ENCODE peak calls at places on chromosomes 13 and 19, in five cellular contexts. One of them, this sample, is unnamed.

GRCh38 chr13:97883356-97883755 is 70.1 kb upstream of the IPO5 start:
- DNase-seq in spleen: no peak
- DNase-seq in transverse colon: no peak
- DNase-seq in tibial nerve: no peak
- DNase-seq in stomach: no peak
- DNase-seq in this sample: no peak

GRCh38 chr19:45913874-45914830 is at the start of gene NANOS2:
- DNase-seq in spleen: no peak
- DNase-seq in transverse colon: no peak
- DNase-seq in tibial nerve: no peak
- DNase-seq in stomach: no peak
- DNase-seq in this sample: no peak

GRCh38 chr19:8695501-8695900 is 3.1 kb downstream of the ACTL9 start:
- DNase-seq in spleen: no peak
- DNase-seq in transverse colon: no peak
- DNase-seq in tibial nerve: no peak
- DNase-seq in stomach: no peak
- DNase-seq in this sample: no peak

GRCh38 chr19:33649919-33650305 is 28.2 kb downstream of the CHST8 start:
- DNase-seq in spleen: no peak
- DNase-seq in transverse colon: no peak
- DNase-seq in tibial nerve: no peak
- DNase-seq in stomach: no peak
- DNase-seq in this sample: no peak

GRCh38 chr19:6047741-6048231 is 62.5 kb downstream of the RFX2 start:
- DNase-seq in spleen: no peak
- DNase-seq in transverse colon: no peak
- DNase-seq in tibial nerve: no peak
- DNase-seq in stomach: no peak
- DNase-seq in this sample: no peak

GRCh38 chr19:32363175-32363574 is 17.8 kb downstream of the ZNF507 start:
- DNase-seq in spleen: no peak
- DNase-seq in transverse colon: no peak
- DNase-seq in tibial nerve: no peak
- DNase-seq in stomach: no peak
- DNase-seq in this sample: no peak

GRCh38 chr13:27043013-27043412 is 128.6 kb downstream of the USP12 start:
- DNase-seq in spleen: no peak
- DNase-seq in transverse colon: no peak
- DNase-seq in tibial nerve: peak; percentile 41
- DNase-seq in stomach: peak; percentile 54
- DNase-seq in this sample: no peak

GRCh38 chr19:7860902-7861618 is 13.1 kb downstream of the PRR36 start:
- DNase-seq in spleen: no peak
- DNase-seq in transverse colon: no peak
- DNase-seq in tibial nerve: no peak
- DNase-seq in stomach: no peak
- DNase-seq in this sample: no peak

GRCh38 chr13:56886398-56886797 is 254.3 kb upstream of the PRR20A start:
- DNase-seq in spleen: no peak
- DNase-seq in transverse colon: no peak
- DNase-seq in tibial nerve: no peak
- DNase-seq in stomach: no peak
- DNase-seq in this sample: no peak

GRCh38 chr19:1862424-1863307 is 713 bp downstream of the KLF16 start:
- DNase-seq in spleen: peak; percentile 92
- DNase-seq in transverse colon: peak; percentile 60
- DNase-seq in tibial nerve: no peak
- DNase-seq in stomach: no peak
- DNase-seq in this sample: no peak

GRCh38 chr13:103236213-103236612 is 170.0 kb upstream of the SLC10A2 start:
- DNase-seq in spleen: no peak
- DNase-seq in transverse colon: no peak
- DNase-seq in tibial nerve: no peak
- DNase-seq in stomach: no peak
- DNase-seq in this sample: no peak

GRCh38 chr19:52248256-52248655 is 21.1 kb upstream of the ZNF766 start:
- DNase-seq in spleen: peak; percentile 77
- DNase-seq in transverse colon: peak; percentile 66
- DNase-seq in tibial nerve: peak; percentile 69
- DNase-seq in stomach: peak; percentile 61
- DNase-seq in this sample: peak; percentile 24

GRCh38 chr19:7989071-7989575 is 16.3 kb downstream of the ELAVL1 start:
- DNase-seq in spleen: no peak
- DNase-seq in transverse colon: no peak
- DNase-seq in tibial nerve: no peak
- DNase-seq in stomach: no peak
- DNase-seq in this sample: no peak

GRCh38 chr13:74017301-74018092 is 116.7 kb downstream of the KLF12 start:
- DNase-seq in spleen: no peak
- DNase-seq in transverse colon: no peak
- DNase-seq in tibial nerve: no peak
- DNase-seq in stomach: no peak
- DNase-seq in this sample: no peak

GRCh38 chr19:57419439-57419838 is 8.5 kb downstream of the ZNF17 start:
- DNase-seq in spleen: no peak
- DNase-seq in transverse colon: no peak
- DNase-seq in tibial nerve: no peak
- DNase-seq in stomach: no peak
- DNase-seq in this sample: no peak

GRCh38 chr13:108609353-108609752 is 20.1 kb upstream of the MYO16 start:
- DNase-seq in spleen: no peak
- DNase-seq in transverse colon: no peak
- DNase-seq in tibial nerve: no peak
- DNase-seq in stomach: no peak
- DNase-seq in this sample: no peak

GRCh38 chr19:47230122-47230920 is 678 bp downstream of the BBC3 start:
- DNase-seq in spleen: peak; percentile 95
- DNase-seq in transverse colon: peak; percentile 82
- DNase-seq in tibial nerve: peak; percentile 61
- DNase-seq in stomach: peak; percentile 74
- DNase-seq in this sample: peak; percentile 71

GRCh38 chr19:32196690-32197420 is 148.6 kb upstream of the ZNF507 start:
- DNase-seq in spleen: peak; percentile 24
- DNase-seq in transverse colon: no peak
- DNase-seq in tibial nerve: no peak
- DNase-seq in stomach: no peak
- DNase-seq in this sample: no peak

GRCh38 chr13:112670118-112670517 is 19.7 kb upstream of the ATP11A start:
- DNase-seq in spleen: no peak
- DNase-seq in transverse colon: no peak
- DNase-seq in tibial nerve: no peak
- DNase-seq in stomach: peak; percentile 22
- DNase-seq in this sample: no peak

GRCh38 chr13:24821207-24821606 is 57.2 kb downstream of the RNF17 start:
- DNase-seq in spleen: no peak
- DNase-seq in transverse colon: no peak
- DNase-seq in tibial nerve: no peak
- DNase-seq in stomach: no peak
- DNase-seq in this sample: no peak

GRCh38 chr13:19959831-19960672 is 1.5 kb downstream of the ZMYM2 start:
- DNase-seq in spleen: peak; percentile 96
- DNase-seq in transverse colon: peak; percentile 88
- DNase-seq in tibial nerve: peak; percentile 77
- DNase-seq in stomach: peak; percentile 83
- DNase-seq in this sample: peak; percentile 71

GRCh38 chr13:44879452-44880058 is 109.7 kb downstream of the NUFIP1 start:
- DNase-seq in spleen: no peak
- DNase-seq in transverse colon: peak; percentile 31
- DNase-seq in tibial nerve: no peak
- DNase-seq in stomach: no peak
- DNase-seq in this sample: no peak

GRCh38 chr13:40401911-40402776 is 264.3 kb downstream of the FOXO1 start:
- DNase-seq in spleen: peak; percentile 94
- DNase-seq in transverse colon: peak; percentile 96
- DNase-seq in tibial nerve: peak; percentile 99
- DNase-seq in stomach: peak; percentile 85
- DNase-seq in this sample: peak; percentile 100

GRCh38 chr19:49802836-49803528 is 10.1 kb downstream of the FUZ start:
- DNase-seq in spleen: no peak
- DNase-seq in transverse colon: no peak
- DNase-seq in tibial nerve: no peak
- DNase-seq in stomach: no peak
- DNase-seq in this sample: peak; percentile 44

GRCh38 chr13:112693831-112694497 is 4.1 kb downstream of the ATP11A start:
- DNase-seq in spleen: peak; percentile 70
- DNase-seq in transverse colon: no peak
- DNase-seq in tibial nerve: peak; percentile 34
- DNase-seq in stomach: peak; percentile 25
- DNase-seq in this sample: no peak

GRCh38 chr19:48962029-48962848 is 2.9 kb upstream of the FTL start:
- DNase-seq in spleen: peak; percentile 96
- DNase-seq in transverse colon: peak; percentile 90
- DNase-seq in tibial nerve: peak; percentile 44
- DNase-seq in stomach: peak; percentile 79
- DNase-seq in this sample: no peak

GRCh38 chr19:4567584-4568071 is 8.1 kb upstream of the SEMA6B start:
- DNase-seq in spleen: peak; percentile 88
- DNase-seq in transverse colon: peak; percentile 71
- DNase-seq in tibial nerve: peak; percentile 74
- DNase-seq in stomach: peak; percentile 62
- DNase-seq in this sample: no peak

GRCh38 chr13:21040120-21040834 is 21.1 kb downstream of the LATS2 start:
- DNase-seq in spleen: no peak
- DNase-seq in transverse colon: no peak
- DNase-seq in tibial nerve: no peak
- DNase-seq in stomach: no peak
- DNase-seq in this sample: no peak

GRCh38 chr13:49641810-49642291 is 13.5 kb downstream of the ARL11 start:
- DNase-seq in spleen: peak; percentile 84
- DNase-seq in transverse colon: peak; percentile 33
- DNase-seq in tibial nerve: peak; percentile 49
- DNase-seq in stomach: no peak
- DNase-seq in this sample: no peak

GRCh38 chr19:18800636-18801035 is 9.5 kb upstream of the COMP start:
- DNase-seq in spleen: no peak
- DNase-seq in transverse colon: no peak
- DNase-seq in tibial nerve: no peak
- DNase-seq in stomach: no peak
- DNase-seq in this sample: no peak

GRCh38 chr13:113043001-113043630 is 62.5 kb upstream of the F7 start:
- DNase-seq in spleen: no peak
- DNase-seq in transverse colon: no peak
- DNase-seq in tibial nerve: no peak
- DNase-seq in stomach: no peak
- DNase-seq in this sample: no peak

GRCh38 chr19:6571167-6571566 is 19.8 kb downstream of the CD70 start:
- DNase-seq in spleen: no peak
- DNase-seq in transverse colon: no peak
- DNase-seq in tibial nerve: no peak
- DNase-seq in stomach: no peak
- DNase-seq in this sample: no peak

DNA sequence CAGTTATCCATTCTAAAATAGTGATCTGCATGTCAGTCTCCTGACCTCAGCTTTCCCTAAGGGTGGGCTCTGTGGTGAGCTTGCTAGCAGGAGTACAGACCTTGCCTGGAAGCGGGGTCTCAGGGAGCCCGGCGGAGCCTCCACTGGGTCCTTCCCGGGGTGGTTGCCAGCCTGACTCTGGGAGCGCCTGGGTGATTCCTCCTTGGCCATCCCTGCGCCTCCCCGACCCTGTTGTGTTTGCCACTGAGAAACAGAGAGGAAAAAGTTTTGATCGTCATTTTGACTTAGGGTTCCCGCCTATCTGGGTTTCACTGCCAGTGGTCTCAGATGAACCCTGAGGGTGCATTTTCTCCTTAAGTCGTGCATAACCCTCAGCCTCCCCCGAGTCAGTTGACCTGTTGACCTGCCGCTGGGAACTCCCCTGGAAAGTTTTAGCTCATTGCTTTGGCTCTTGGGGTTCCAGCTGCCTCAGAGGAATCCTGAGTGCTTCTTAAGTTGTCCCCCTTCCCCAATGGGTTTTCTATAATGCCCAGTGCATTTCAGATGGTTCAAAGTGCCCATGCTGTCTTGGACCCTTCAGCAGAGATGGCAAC is 117.8 kb downstream of the RAB20 start:
- DNase-seq in spleen: no peak
- DNase-seq in transverse colon: no peak
- DNase-seq in tibial nerve: no peak
- DNase-seq in stomach: no peak
- DNase-seq in this sample: peak; percentile 46
- TF ChIP-seq POLR2A in spleen: no peak
- TF ChIP-seq POLR2A in transverse colon: no peak
- TF ChIP-seq POLR2A in tibial nerve: no peak
- TF ChIP-seq POLR2A in stomach: no peak
- TF ChIP-seq POLR2A in this sample: no peak

GRCh38 chr13:99000137-99000536 is 22.3 kb upstream of the DOCK9 start:
- DNase-seq in spleen: no peak
- DNase-seq in transverse colon: no peak
- DNase-seq in tibial nerve: no peak
- DNase-seq in stomach: no peak
- DNase-seq in this sample: no peak

GRCh38 chr13:98999635-98999952 is 21.7 kb upstream of the DOCK9 start:
- DNase-seq in spleen: no peak
- DNase-seq in transverse colon: no peak
- DNase-seq in tibial nerve: no peak
- DNase-seq in stomach: no peak
- DNase-seq in this sample: no peak

GRCh38 chr13:98997738-98998641 is 20.1 kb upstream of the DOCK9 start:
- DNase-seq in spleen: no peak
- DNase-seq in transverse colon: no peak
- DNase-seq in tibial nerve: no peak
- DNase-seq in stomach: no peak
- DNase-seq in this sample: no peak

GRCh38 chr13:98997051-98997730 is 19.3 kb upstream of the DOCK9 start:
- DNase-seq in spleen: no peak
- DNase-seq in transverse colon: no peak
- DNase-seq in tibial nerve: no peak
- DNase-seq in stomach: no peak
- DNase-seq in this sample: no peak

GRCh38 chr13:98998831-98999634 is 21.2 kb upstream of the DOCK9 start:
- DNase-seq in spleen: no peak
- DNase-seq in transverse colon: no peak
- DNase-seq in tibial nerve: no peak
- DNase-seq in stomach: no peak
- DNase-seq in this sample: peak; percentile 29
- H3K27ac ChIP-seq in spleen: no peak overlapping the region
- H3K27ac ChIP-seq in transverse colon: no peak overlapping the region
- H3K27ac ChIP-seq in tibial nerve: peak overlapping the region; percentile 25
- H3K27ac ChIP-seq in stomach: no peak overlapping the region
- H3K27ac ChIP-seq in this sample: peak overlapping the region; percentile 34

DNA sequence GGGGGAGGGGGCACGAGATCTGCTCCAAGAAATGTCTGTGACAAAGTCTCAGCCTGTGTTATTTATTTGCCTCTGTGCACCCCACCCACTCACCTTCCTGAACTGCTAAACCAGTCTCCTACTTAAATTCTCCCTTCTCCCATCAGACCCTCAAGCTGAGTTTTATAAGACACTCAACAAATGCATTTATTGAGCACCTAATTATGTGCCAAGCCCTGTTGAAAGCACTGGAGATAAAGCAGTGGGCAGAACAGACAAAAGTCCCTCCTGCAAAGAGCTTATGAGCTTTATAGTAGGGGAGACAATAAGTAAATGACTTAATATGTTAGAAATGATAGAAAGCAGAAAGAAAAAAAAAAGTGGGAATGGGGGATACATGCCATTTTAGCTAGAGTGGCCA is 3.4 kb upstream of the FAM98C start:
- DNase-seq in spleen: no peak
- DNase-seq in transverse colon: no peak
- DNase-seq in tibial nerve: no peak
- DNase-seq in stomach: no peak
- DNase-seq in this sample: no peak
- H3K27me3 ChIP-seq in spleen: peaks cover 60% of the 10 kb centered on the region
- H3K27me3 ChIP-seq in transverse colon: peaks cover 72% of the 10 kb centered on the region
- H3K27me3 ChIP-seq in tibial nerve: peaks cover 73% of the 10 kb centered on the region
- H3K27me3 ChIP-seq in stomach: peaks cover 64% of the 10 kb centered on the region
- H3K27me3 ChIP-seq in this sample: peaks cover 13% of the 10 kb centered on the region

GRCh38 chr19:35745328-35746086 is at the start of the genes PSENEN and U2AF1L4:
- DNase-seq in spleen: peak; percentile 99
- DNase-seq in transverse colon: peak; percentile 97
- DNase-seq in tibial nerve: peak; percentile 95
- DNase-seq in stomach: peak; percentile 98
- DNase-seq in this sample: peak; percentile 98
- TF ChIP-seq POLR2A in spleen: peak; percentile 62
- TF ChIP-seq POLR2A in transverse colon: peak; percentile 61
- TF ChIP-seq POLR2A in tibial nerve: peak; percentile 57
- TF ChIP-seq POLR2A in stomach: peak; percentile 6
- TF ChIP-seq POLR2A in this sample: peak; percentile 54